ENCODE peak calls at places on chromosome 14, in four cellular contexts. C is uterus, K is prostate gland, E is tibial nerve. X is an unnamed sample.

GRCh38 chr14:50944647-50945413 is 547 bp upstream of the PYGL start:
- DNase-seq in C (peak), K (peak), E (peak), X (peak)

GRCh38 chr14:54102530-54102929 is 145.9 kb upstream of the BMP4 start:
- DNase-seq in C (no peak), K (no peak), E (no peak), X (no peak)

GRCh38 chr14:104119700-104120251 is 18.6 kb upstream of the KIF26A start:
- DNase-seq in C (no peak), K (no peak), E (no peak), X (no peak)

GRCh38 chr14:99773496-99774203 is 19.6 kb upstream of the EML1 start:
- DNase-seq in C (peak), K (no peak), E (no peak), X (no peak)

GRCh38 chr14:81584495-81584894 is 50.8 kb upstream of the SEL1L start:
- DNase-seq in C (no peak), K (no peak), E (no peak), X (no peak)

GRCh38 chr14:20848955-20849570 is 42.1 kb upstream of the RNASE3 start:
- DNase-seq in C (no peak), K (peak), E (no peak), X (no peak)

GRCh38 chr14:33570717-33571058 is 380.2 kb downstream of the EGLN3 start:
- DNase-seq in C (no peak), K (no peak), E (no peak), X (no peak)

GRCh38 chr14:80485764-80486163 is 274.5 kb upstream of the DIO2 start:
- DNase-seq in C (no peak), K (no peak), E (no peak), X (no peak)

GRCh38 chr14:31080060-31080459 is 53.9 kb upstream of the STRN3 start:
- DNase-seq in C (no peak), K (no peak), E (no peak), X (no peak)

GRCh38 chr14:22977684-22978486 is 4.5 kb downstream of the AJUBA start:
- DNase-seq in C (peak), K (peak), E (no peak), X (no peak)

GRCh38 chr14:98715054-98715453 is 556.9 kb downstream of the BCL11B start:
- DNase-seq in C (no peak), K (no peak), E (no peak), X (no peak)

GRCh38 chr14:91060472-91061308 is at the start of gene RPS6KA5:
- DNase-seq in C (peak), K (peak), E (peak), X (peak)
- TF ChIP-seq POLR2A in C (peak), K (peak), E (peak), X (peak)

GRCh38 chr14:29925106-29925722 is 2.4 kb downstream of the PRKD1 start:
- DNase-seq in C (no peak), K (no peak), E (no peak), X (no peak)

GRCh38 chr14:29925736-29926135 is 1.9 kb downstream of the PRKD1 start:
- DNase-seq in C (no peak), K (no peak), E (no peak), X (no peak)

GRCh38 chr14:29919845-29920244 is 7.8 kb downstream of the PRKD1 start:
- DNase-seq in C (no peak), K (no peak), E (no peak), X (no peak)
- TF ChIP-seq POLR2A in C (no peak), K (no peak), E (no peak), X (no peak)

DNA sequence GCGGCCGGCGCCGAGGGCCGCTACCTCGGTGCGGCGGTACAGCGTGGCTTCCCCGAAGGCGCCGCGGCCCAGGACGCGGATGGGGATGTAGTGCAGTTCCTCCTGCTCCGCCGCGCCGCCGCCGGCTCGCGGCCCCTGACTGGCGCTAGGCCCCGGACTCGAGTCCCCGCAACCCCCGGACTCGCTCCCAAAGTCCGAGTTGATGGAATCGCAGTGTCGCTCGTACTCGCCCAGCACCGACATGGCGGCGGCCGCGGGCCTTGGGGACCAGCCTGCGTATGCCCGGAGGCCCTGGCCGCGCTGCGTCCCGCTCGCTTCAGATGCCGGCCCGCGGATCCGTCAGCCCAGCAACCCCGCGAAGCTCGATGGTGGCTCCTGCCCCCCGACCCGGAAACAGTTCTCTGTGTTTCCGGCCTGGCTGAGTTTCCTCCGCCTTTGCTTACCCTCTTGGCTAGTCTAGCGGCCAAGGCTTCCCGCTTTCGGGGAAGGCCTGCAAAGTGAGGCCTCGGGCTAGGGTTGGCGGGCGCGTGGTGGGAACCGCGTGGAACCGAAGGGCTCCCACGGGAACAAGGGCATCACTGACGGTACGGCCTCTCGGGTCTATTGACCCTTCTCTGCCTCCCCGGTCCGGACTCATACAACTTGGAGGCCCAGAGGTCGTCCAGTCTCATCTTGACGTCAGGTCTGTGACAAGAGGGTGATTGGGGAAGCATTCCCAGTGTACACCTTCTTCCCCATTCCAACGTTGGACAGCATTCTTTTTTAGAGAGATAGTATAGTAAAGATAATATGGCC is at the start of gene NEK9:
- DNase-seq in C (peak), K (peak), E (peak), X (peak)
- TF ChIP-seq POLR2A in C (peak), K (peak), E (peak), X (peak)

GRCh38 chr14:90839024-90839888 is 23.0 kb upstream of the TTC7B start:
- DNase-seq in C (peak), K (no peak), E (peak), X (peak)
- TF ChIP-seq POLR2A in C (no peak), K (no peak), E (no peak), X (no peak)

GRCh38 chr14:102229071-102229738 is 75.8 kb downstream of the MOK start:
- DNase-seq in C (no peak), K (no peak), E (no peak), X (no peak)

GRCh38 chr14:102225936-102226335 is 79.0 kb downstream of the MOK start:
- DNase-seq in C (no peak), K (no peak), E (no peak), X (no peak)

GRCh38 chr14:102225386-102225785 is 79.6 kb downstream of the MOK start:
- DNase-seq in C (no peak), K (no peak), E (no peak), X (no peak)

GRCh38 chr14:102226356-102227125 is 78.4 kb downstream of the MOK start:
- DNase-seq in C (no peak), K (no peak), E (no peak), X (no peak)

GRCh38 chr14:102227184-102227964 is 77.6 kb downstream of the MOK start:
- DNase-seq in C (no peak), K (no peak), E (no peak), X (no peak)
- TF ChIP-seq POLR2A in C (no peak), K (no peak), E (no peak), X (no peak)

GRCh38 chr14:88824314-88825077 is at the start of gene TTC8:
- DNase-seq in C (peak), K (peak), E (peak), X (peak)
- TF ChIP-seq POLR2A in C (peak), K (peak), E (peak), X (no peak)

GRCh38 chr14:24296341-24297157 is 3.0 kb downstream of the DHRS1 start:
- DNase-seq in C (peak), K (peak), E (no peak), X (peak)
- TF ChIP-seq POLR2A in C (no peak), K (no peak), E (no peak), X (no peak)

GRCh38 chr14:49853158-49853477 is 530 bp upstream of the NEMF start:
- DNase-seq in C (no peak), K (no peak), E (no peak), X (no peak)

GRCh38 chr14:49852351-49853157 is at the start of gene NEMF:
- DNase-seq in C (peak), K (peak), E (peak), X (peak)

GRCh38 chr14:49857427-49858003 is 4.9 kb upstream of the NEMF start:
- DNase-seq in C (no peak), K (no peak), E (no peak), X (no peak)

GRCh38 chr14:49849213-49849847 is 3.3 kb downstream of the NEMF start:
- DNase-seq in C (no peak), K (no peak), E (no peak), X (no peak)

GRCh38 chr14:49853572-49854375 is 1.2 kb upstream of the NEMF start:
- DNase-seq in C (peak), K (peak), E (no peak), X (peak)
- TF ChIP-seq POLR2A in C (no peak), K (no peak), E (no peak), X (no peak)

GRCh38 chr14:102209224-102209966 is 69.7 kb downstream of the WDR20 start:
- DNase-seq in C (no peak), K (no peak), E (no peak), X (peak)

GRCh38 chr14:102208741-102209140 is 69.0 kb downstream of the WDR20 start:
- DNase-seq in C (no peak), K (no peak), E (no peak), X (no peak)

GRCh38 chr14:102205560-102205959 is 65.9 kb downstream of the WDR20 start:
- DNase-seq in C (no peak), K (no peak), E (no peak), X (no peak)

GRCh38 chr14:102207831-102208365 is 68.2 kb downstream of the WDR20 start:
- DNase-seq in C (no peak), K (no peak), E (no peak), X (no peak)

GRCh38 chr14:102206901-102207300 is 67.2 kb downstream of the WDR20 start:
- DNase-seq in C (no peak), K (no peak), E (no peak), X (no peak)
- TF ChIP-seq POLR2A in C (no peak), K (no peak), E (no peak), X (no peak)

GRCh38 chr14:58969951-58970751 is 218.3 kb upstream of the DAAM1 start:
- DNase-seq in C (no peak), K (no peak), E (no peak), X (no peak)
- TF ChIP-seq POLR2A in C (no peak), K (no peak), E (no peak), X (no peak)

X was measured in gastrocnemius medialis.